ENCODE peak calls at places on chromosomes 4 and X, in four cellular contexts. T is fibroblast of lung, E is psoas muscle, R is transverse colon. Q is an unnamed sample. For H3K27me3, the result is how much of the 10 kb centered on the place peaks cover.

GRCh38 chr4:41192136-41192535 is 22.2 kb downstream of the APBB2 start:
- DNase-seq in T (no peak), E (no peak), R (no peak), Q (no peak)

GRCh38 chrX:81259714-81260395 is 58.0 kb downstream of the SH3BGRL start:
- DNase-seq in T (peak), E (no peak), R (no peak), Q (no peak)

GRCh38 chr4:28921886-28922285 is 1798.3 kb upstream of the PCDH7 start:
- DNase-seq in T (no peak), E (no peak), R (no peak), Q (no peak)

GRCh38 chrX:427812-428725 is 41.4 kb upstream of the PPP2R3B start:
- DNase-seq in T (peak), E (no peak), R (no peak), Q (no peak)

GRCh38 chrX:139170526-139171173 is 359.9 kb upstream of the F9 start:
- DNase-seq in T (no peak), E (no peak), R (no peak), Q (no peak)

GRCh38 chrX:49227726-49228125 is 5.4 kb downstream of the CACNA1F start:
- DNase-seq in T (no peak), E (no peak), R (no peak), Q (no peak)

GRCh38 chr4:21692211-21692610 is 256.4 kb downstream of the KCNIP4 start:
- DNase-seq in T (no peak), E (no peak), R (no peak), Q (no peak)

GRCh38 chr4:139555705-139556070 is 331 bp downstream of the SETD7 start:
- DNase-seq in T (peak), E (peak), R (peak), Q (peak)

GRCh38 chr4:67288964-67289363 is 256.3 kb downstream of the CENPC start:
- DNase-seq in T (no peak), E (no peak), R (no peak), Q (no peak)

GRCh38 chrX:71872542-71873458 is 37.8 kb upstream of the NHSL2 start:
- DNase-seq in T (no peak), E (no peak), R (no peak), Q (no peak)

GRCh38 chr4:10623241-10623640 is 61.3 kb downstream of the CLNK start:
- DNase-seq in T (peak), E (no peak), R (no peak), Q (no peak)

GRCh38 chrX:148649145-148649645 is 148.8 kb downstream of the AFF2 start:
- DNase-seq in T (no peak), E (no peak), R (no peak), Q (no peak)

GRCh38 chr4:83320548-83320947 is 14.1 kb downstream of the HPSE start:
- DNase-seq in T (no peak), E (peak), R (peak), Q (peak)

GRCh38 chr4:102564399-102564921 is 63.3 kb downstream of the NFKB1 start:
- DNase-seq in T (peak), E (no peak), R (no peak), Q (no peak)

GRCh38 chr4:184310881-184311709 is 93.4 kb upstream of the ENPP6 start:
- DNase-seq in T (no peak), E (no peak), R (peak), Q (peak)

GRCh38 chrX:102604327-102604726 is 5.0 kb downstream of the ARMCX5 start:
- DNase-seq in T (no peak), E (no peak), R (no peak), Q (no peak)

GRCh38 chrX:24113161-24113560 is 36.4 kb upstream of the ZFX start:
- DNase-seq in T (peak), E (no peak), R (no peak), Q (no peak)

GRCh38 chr4:76811604-76812412 is 86.1 kb downstream of the SOWAHB start:
- DNase-seq in T (peak), E (no peak), R (no peak), Q (no peak)

GRCh38 chrX:37959212-37960021 is 46.9 kb upstream of the SYTL5 start:
- DNase-seq in T (no peak), E (no peak), R (no peak), Q (no peak)

GRCh38 chr4:157898836-157899605 is 273.8 kb downstream of the GASK1B start:
- DNase-seq in T (no peak), E (no peak), R (no peak), Q (no peak)

GRCh38 chr4:72442147-72442546 is 126.9 kb downstream of the ADAMTS3 start:
- DNase-seq in T (no peak), E (no peak), R (no peak), Q (no peak)

GRCh38 chrX:12894074-12894691 is 12.2 kb upstream of the TLR8 start:
- DNase-seq in T (peak), E (peak), R (peak), Q (peak)

GRCh38 chr4:2340272-2341061 is 78.0 kb downstream of the ZFYVE28 start:
- DNase-seq in T (no peak), E (no peak), R (no peak), Q (peak)

GRCh38 chr4:153341575-153342090 is 2.9 kb upstream of the MND1 start:
- DNase-seq in T (no peak), E (no peak), R (no peak), Q (no peak)

GRCh38 chr4:176653406-176654220 is 139.1 kb downstream of the VEGFC start:
- DNase-seq in T (no peak), E (no peak), R (no peak), Q (no peak)

GRCh38 chr4:56134272-56134671 is 185.5 kb downstream of the CEP135 start:
- DNase-seq in T (peak), E (no peak), R (peak), Q (peak)

GRCh38 chr4:152063301-152064235 is 302.8 kb upstream of the GATB start:
- DNase-seq in T (no peak), E (no peak), R (peak), Q (peak)

GRCh38 chr4:161419822-161420221 is 744.0 kb downstream of the FSTL5 start:
- DNase-seq in T (no peak), E (no peak), R (no peak), Q (no peak)

GRCh38 chrX:82765806-82766205 is 742.3 kb upstream of the POU3F4 start:
- DNase-seq in T (peak), E (no peak), R (no peak), Q (no peak)

GRCh38 chrX:78314561-78314960 is 12.8 kb downstream of the CYSLTR1 start:
- DNase-seq in T (no peak), E (no peak), R (no peak), Q (no peak)

GRCh38 chr4:3522326-3522640 is 9.9 kb downstream of the LRPAP1 start:
- DNase-seq in T (no peak), E (no peak), R (no peak), Q (no peak)

GRCh38 chrX:99384594-99385374 is 1025.3 kb downstream of the PCDH19 start:
- DNase-seq in T (no peak), E (no peak), R (no peak), Q (no peak)

GRCh38 chr4:95549246-95550138 is 719 bp upstream of the UNC5C start:
- DNase-seq in T (peak), E (peak), R (peak), Q (peak)
- H3K27me3 ChIP-seq in T (under half), E (under half), R (under half), Q (under half)

DNA sequence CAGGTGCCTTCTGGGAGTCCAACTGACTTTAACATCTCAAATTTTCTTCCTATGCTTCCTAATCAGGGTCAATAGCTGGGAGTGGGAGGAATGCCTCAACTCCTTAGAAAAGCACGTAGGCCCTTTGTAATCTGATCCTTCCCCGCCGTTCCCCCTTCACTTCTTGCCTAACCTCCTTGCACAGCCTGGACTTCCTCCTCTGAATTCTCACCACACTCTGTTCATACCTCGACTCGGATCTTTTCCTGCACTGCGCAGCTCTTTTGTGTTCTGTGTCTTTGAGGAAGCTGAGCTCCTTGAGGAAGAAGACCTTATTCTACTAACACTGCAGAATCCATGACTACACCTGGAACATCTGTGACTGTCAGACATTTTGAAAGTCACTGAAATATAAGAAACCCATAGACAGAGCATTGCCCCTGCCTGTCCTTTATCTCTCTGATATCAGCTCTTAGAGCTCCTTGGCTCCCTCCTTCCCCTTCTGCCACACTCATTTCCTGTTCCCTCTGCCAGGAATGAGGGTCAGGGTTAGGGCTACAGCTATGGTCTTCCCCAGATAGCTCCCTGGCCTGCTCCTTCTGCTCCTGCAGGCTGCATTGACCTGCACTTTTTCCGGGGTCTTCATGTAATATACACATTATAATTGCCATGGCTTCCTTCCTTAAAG is 140.2 kb upstream of the LDB2 start:
- DNase-seq in T (no peak), E (no peak), R (no peak), Q (no peak)
- H3K27me3 ChIP-seq in T (under half), E (under half), R (under half), Q (under half)

DNA sequence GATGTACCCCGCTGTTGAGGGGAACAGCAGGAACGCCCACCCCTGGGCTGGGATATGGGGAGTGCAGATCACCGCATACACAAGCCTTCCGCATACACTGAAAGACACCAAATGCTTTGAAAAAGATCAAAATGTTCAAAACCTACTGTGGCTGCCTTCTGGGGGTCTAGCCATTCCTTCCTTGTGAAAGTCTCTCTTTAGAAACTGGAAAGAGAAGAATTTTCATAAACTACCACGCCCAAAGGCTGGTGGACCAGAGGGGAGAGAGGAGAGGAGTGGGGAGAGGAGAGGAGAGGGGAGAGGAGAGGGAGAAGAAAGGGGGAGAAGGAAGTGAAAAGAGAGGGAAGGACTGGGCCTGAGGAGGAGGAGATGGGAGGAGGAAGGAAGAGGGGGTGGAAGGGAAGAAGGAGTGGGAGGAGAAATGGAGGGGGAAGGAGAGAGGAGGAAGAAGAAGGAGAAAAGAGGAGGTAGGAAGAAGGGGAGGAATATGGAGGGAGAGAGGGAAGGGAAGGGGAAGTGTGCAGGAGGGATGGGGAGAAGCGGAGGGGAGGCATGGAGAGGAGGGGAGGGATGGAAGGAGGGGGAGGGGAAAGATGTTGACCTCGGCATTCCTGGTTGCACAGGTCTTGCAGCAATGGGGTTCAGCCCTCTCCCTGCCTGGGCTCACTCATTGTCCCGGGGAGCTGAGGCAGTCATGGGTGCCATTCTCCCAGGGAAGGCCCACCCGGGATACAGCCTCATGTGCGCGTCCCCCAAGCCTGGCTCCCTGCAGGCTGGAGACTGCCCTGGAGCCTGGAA is 5.5 kb upstream of the HMX1 start:
- DNase-seq in T (no peak), E (no peak), R (no peak), Q (no peak)
- H3K27me3 ChIP-seq in T (under half), E (under half), R (half or more), Q (under half)

GRCh38 chrX:123348468-123348867 is 164.4 kb downstream of the GRIA3 start:
- DNase-seq in T (no peak), E (no peak), R (no peak), Q (no peak)
- H3K27me3 ChIP-seq in T (under half), E (under half), R (under half), Q (under half)